ENCODE peak calls at places on chromosomes 11 and 22, in six cellular contexts. One of them, this sample, is unnamed.

GRCh38 chr11:69423181-69423580 is 58.3 kb upstream of the LINC01488 start:
- DNase-seq in cardiac fibroblast: no peak
- DNase-seq in left ventricle myocardium inferior: no peak
- DNase-seq in brain microvascular endothelial cell: no peak
- DNase-seq in ovary: no peak
- DNase-seq in retinal pigment epithelial cell: no peak
- DNase-seq in this sample: no peak

GRCh38 chr11:64788321-64789215 is 10.2 kb upstream of the SF1 start:
- DNase-seq in brain microvascular endothelial cell: no peak
- DNase-seq in retinal pigment epithelial cell: no peak
- DNase-seq in left ventricle myocardium inferior: no peak
- DNase-seq in cardiac fibroblast: no peak
- DNase-seq in ovary: peak; percentile 11
- DNase-seq in this sample: no peak

GRCh38 chr11:25562417-25562816 is 769.5 kb upstream of the ANO3 start:
- DNase-seq in ovary: no peak
- DNase-seq in cardiac fibroblast: peak; percentile 38
- DNase-seq in retinal pigment epithelial cell: no peak
- DNase-seq in left ventricle myocardium inferior: peak; percentile 11
- DNase-seq in brain microvascular endothelial cell: no peak
- DNase-seq in this sample: no peak

GRCh38 chr11:6554828-6555706 is 48.3 kb downstream of the RRP8 start:
- DNase-seq in retinal pigment epithelial cell: no peak
- DNase-seq in left ventricle myocardium inferior: no peak
- DNase-seq in brain microvascular endothelial cell: no peak
- DNase-seq in cardiac fibroblast: no peak
- DNase-seq in ovary: no peak
- DNase-seq in this sample: no peak

GRCh38 chr11:69355346-69355940 is 61.5 kb downstream of the MYEOV start:
- DNase-seq in left ventricle myocardium inferior: no peak
- DNase-seq in brain microvascular endothelial cell: no peak
- DNase-seq in retinal pigment epithelial cell: no peak
- DNase-seq in cardiac fibroblast: no peak
- DNase-seq in ovary: no peak
- DNase-seq in this sample: no peak

GRCh38 chr11:58493676-58494075 is 14.2 kb downstream of the OR5B21 start:
- DNase-seq in ovary: no peak
- DNase-seq in cardiac fibroblast: no peak
- DNase-seq in retinal pigment epithelial cell: no peak
- DNase-seq in left ventricle myocardium inferior: no peak
- DNase-seq in brain microvascular endothelial cell: peak; percentile 29
- DNase-seq in this sample: peak; percentile 7

GRCh38 chr11:106399075-106399500 is 321.6 kb downstream of the AASDHPPT start:
- DNase-seq in ovary: peak; percentile 21
- DNase-seq in cardiac fibroblast: peak; percentile 98
- DNase-seq in left ventricle myocardium inferior: no peak
- DNase-seq in retinal pigment epithelial cell: peak; percentile 99
- DNase-seq in brain microvascular endothelial cell: peak; percentile 98
- DNase-seq in this sample: peak; percentile 99

GRCh38 chr22:26461188-26461810 is 22.3 kb downstream of the HPS4 start:
- DNase-seq in ovary: peak; percentile 50
- DNase-seq in brain microvascular endothelial cell: peak; percentile 20
- DNase-seq in retinal pigment epithelial cell: no peak
- DNase-seq in left ventricle myocardium inferior: peak; percentile 42
- DNase-seq in cardiac fibroblast: peak; percentile 43
- DNase-seq in this sample: peak; percentile 41

GRCh38 chr11:65246506-65246905 is 15.3 kb upstream of the POLA2 start:
- DNase-seq in cardiac fibroblast: no peak
- DNase-seq in ovary: no peak
- DNase-seq in retinal pigment epithelial cell: no peak
- DNase-seq in brain microvascular endothelial cell: no peak
- DNase-seq in left ventricle myocardium inferior: no peak
- DNase-seq in this sample: no peak

GRCh38 chr22:49997932-49998717 is 14.4 kb downstream of the IL17REL start:
- DNase-seq in cardiac fibroblast: no peak
- DNase-seq in retinal pigment epithelial cell: no peak
- DNase-seq in brain microvascular endothelial cell: no peak
- DNase-seq in ovary: no peak
- DNase-seq in left ventricle myocardium inferior: no peak
- DNase-seq in this sample: no peak

GRCh38 chr22:48576333-48577013 is 1251.2 kb downstream of the BRD1 start:
- DNase-seq in brain microvascular endothelial cell: no peak
- DNase-seq in retinal pigment epithelial cell: no peak
- DNase-seq in left ventricle myocardium inferior: no peak
- DNase-seq in ovary: no peak
- DNase-seq in cardiac fibroblast: no peak
- DNase-seq in this sample: no peak
- TF ChIP-seq CTCF in brain microvascular endothelial cell: peak; percentile 12
- TF ChIP-seq CTCF in retinal pigment epithelial cell: no peak
- TF ChIP-seq CTCF in left ventricle myocardium inferior: peak; percentile 57
- TF ChIP-seq CTCF in ovary: peak; percentile 63
- TF ChIP-seq CTCF in cardiac fibroblast: no peak
- TF ChIP-seq CTCF in this sample: no peak

DNA sequence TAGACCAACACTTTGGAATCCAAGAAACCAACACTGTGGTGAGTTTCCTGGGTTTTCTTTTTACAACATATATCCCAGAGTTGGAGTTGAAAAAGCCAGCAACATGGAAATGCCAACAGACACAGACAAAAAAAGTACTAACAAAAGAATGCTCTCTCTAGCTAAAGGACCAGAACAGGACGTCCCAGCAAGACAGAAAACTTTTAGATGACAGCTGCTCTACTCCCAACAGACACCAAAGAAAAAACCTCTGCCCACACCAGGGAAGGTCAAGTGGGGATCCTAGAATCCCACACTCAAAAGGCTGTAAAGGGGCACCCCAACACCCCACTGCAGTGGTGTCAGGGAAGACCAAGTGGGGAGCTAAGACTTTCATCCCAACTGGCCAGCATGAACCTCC is 23.3 kb downstream of the RRAS2 start:
- DNase-seq in retinal pigment epithelial cell: no peak
- DNase-seq in brain microvascular endothelial cell: no peak
- DNase-seq in left ventricle myocardium inferior: no peak
- DNase-seq in cardiac fibroblast: no peak
- DNase-seq in ovary: no peak
- DNase-seq in this sample: no peak
- H3K4me3 ChIP-seq in retinal pigment epithelial cell: no peak overlapping the region
- H3K4me3 ChIP-seq in brain microvascular endothelial cell: peak overlapping the region; percentile 9
- H3K4me3 ChIP-seq in left ventricle myocardium inferior: no peak overlapping the region
- H3K4me3 ChIP-seq in cardiac fibroblast: peak overlapping the region; percentile 4
- H3K4me3 ChIP-seq in ovary: no peak overlapping the region
- H3K4me3 ChIP-seq in this sample: no peak overlapping the region

DNA sequence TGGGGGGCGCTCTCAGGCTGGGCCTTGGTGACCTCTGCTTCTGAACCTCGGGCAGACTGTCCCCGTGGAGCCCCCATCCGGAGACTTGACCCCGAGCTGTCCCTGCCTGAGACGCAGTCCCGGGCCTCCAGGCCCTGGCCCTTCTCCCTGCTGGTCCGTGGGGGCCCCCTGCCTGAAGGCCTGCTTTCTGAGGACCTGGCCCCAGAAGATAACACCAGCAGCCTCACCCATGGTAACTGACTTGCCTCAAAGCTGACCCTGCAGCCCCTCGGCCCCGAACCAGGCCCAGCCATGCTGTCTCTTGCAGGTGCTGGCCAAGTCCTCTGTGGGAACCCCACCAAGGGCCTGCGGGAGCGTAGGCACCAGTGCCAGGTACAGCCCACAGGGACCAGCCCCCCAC is 8.9 kb downstream of the LMNTD2 start:
- DNase-seq in left ventricle myocardium inferior: no peak
- DNase-seq in cardiac fibroblast: no peak
- DNase-seq in brain microvascular endothelial cell: no peak
- DNase-seq in retinal pigment epithelial cell: no peak
- DNase-seq in ovary: no peak
- DNase-seq in this sample: no peak
- TF ChIP-seq CTCF in left ventricle myocardium inferior: no peak
- TF ChIP-seq CTCF in cardiac fibroblast: no peak
- TF ChIP-seq CTCF in brain microvascular endothelial cell: no peak
- TF ChIP-seq CTCF in retinal pigment epithelial cell: no peak
- TF ChIP-seq CTCF in ovary: no peak
- TF ChIP-seq CTCF in this sample: no peak

DNA sequence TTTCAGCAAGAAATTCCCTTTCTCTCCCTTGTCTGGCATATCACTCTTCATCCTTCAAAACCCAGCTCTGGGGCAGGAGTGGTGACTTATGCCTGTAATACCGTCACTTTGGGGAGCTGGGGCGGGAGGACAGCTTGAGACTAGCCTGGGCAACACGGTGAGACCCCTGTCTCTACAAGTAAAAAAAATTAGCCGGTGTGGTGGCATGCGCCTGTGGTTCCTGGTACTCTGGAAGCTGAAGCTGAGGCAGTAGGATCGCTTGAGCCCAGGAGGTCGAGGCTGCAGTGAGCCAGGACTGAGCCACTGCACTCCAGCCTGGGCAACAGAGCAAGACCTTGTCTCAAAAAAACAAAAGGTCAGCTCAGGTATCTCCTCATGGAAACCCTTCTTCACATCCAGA is 1.4 kb upstream of the RCE1 start:
- DNase-seq in cardiac fibroblast: no peak
- DNase-seq in brain microvascular endothelial cell: no peak
- DNase-seq in retinal pigment epithelial cell: no peak
- DNase-seq in left ventricle myocardium inferior: no peak
- DNase-seq in ovary: no peak
- DNase-seq in this sample: no peak
- H3K4me3 ChIP-seq in cardiac fibroblast: peak overlapping the region; percentile 98
- H3K4me3 ChIP-seq in brain microvascular endothelial cell: peak overlapping the region; percentile 99
- H3K4me3 ChIP-seq in retinal pigment epithelial cell: peak overlapping the region; percentile 89
- H3K4me3 ChIP-seq in left ventricle myocardium inferior: peak overlapping the region; percentile 90
- H3K4me3 ChIP-seq in ovary: no peak overlapping the region
- H3K4me3 ChIP-seq in this sample: peak overlapping the region; percentile 97

GRCh38 chr22:31150615-31151014 is 9.4 kb upstream of the RNF185 start:
- DNase-seq in ovary: no peak
- DNase-seq in brain microvascular endothelial cell: no peak
- DNase-seq in retinal pigment epithelial cell: no peak
- DNase-seq in cardiac fibroblast: no peak
- DNase-seq in left ventricle myocardium inferior: no peak
- DNase-seq in this sample: no peak

GRCh38 chr22:31148516-31148915 is 8.2 kb upstream of the PLA2G3 start:
- DNase-seq in brain microvascular endothelial cell: no peak
- DNase-seq in retinal pigment epithelial cell: no peak
- DNase-seq in ovary: no peak
- DNase-seq in left ventricle myocardium inferior: no peak
- DNase-seq in cardiac fibroblast: peak; percentile 72
- DNase-seq in this sample: peak; percentile 75

GRCh38 chr22:31151872-31152271 is 8.1 kb upstream of the RNF185 start:
- DNase-seq in ovary: no peak
- DNase-seq in left ventricle myocardium inferior: no peak
- DNase-seq in brain microvascular endothelial cell: no peak
- DNase-seq in retinal pigment epithelial cell: no peak
- DNase-seq in cardiac fibroblast: no peak
- DNase-seq in this sample: no peak

GRCh38 chr22:31153357-31153756 is 6.6 kb upstream of the RNF185 start:
- DNase-seq in retinal pigment epithelial cell: no peak
- DNase-seq in ovary: no peak
- DNase-seq in brain microvascular endothelial cell: no peak
- DNase-seq in left ventricle myocardium inferior: no peak
- DNase-seq in cardiac fibroblast: no peak
- DNase-seq in this sample: no peak

DNA sequence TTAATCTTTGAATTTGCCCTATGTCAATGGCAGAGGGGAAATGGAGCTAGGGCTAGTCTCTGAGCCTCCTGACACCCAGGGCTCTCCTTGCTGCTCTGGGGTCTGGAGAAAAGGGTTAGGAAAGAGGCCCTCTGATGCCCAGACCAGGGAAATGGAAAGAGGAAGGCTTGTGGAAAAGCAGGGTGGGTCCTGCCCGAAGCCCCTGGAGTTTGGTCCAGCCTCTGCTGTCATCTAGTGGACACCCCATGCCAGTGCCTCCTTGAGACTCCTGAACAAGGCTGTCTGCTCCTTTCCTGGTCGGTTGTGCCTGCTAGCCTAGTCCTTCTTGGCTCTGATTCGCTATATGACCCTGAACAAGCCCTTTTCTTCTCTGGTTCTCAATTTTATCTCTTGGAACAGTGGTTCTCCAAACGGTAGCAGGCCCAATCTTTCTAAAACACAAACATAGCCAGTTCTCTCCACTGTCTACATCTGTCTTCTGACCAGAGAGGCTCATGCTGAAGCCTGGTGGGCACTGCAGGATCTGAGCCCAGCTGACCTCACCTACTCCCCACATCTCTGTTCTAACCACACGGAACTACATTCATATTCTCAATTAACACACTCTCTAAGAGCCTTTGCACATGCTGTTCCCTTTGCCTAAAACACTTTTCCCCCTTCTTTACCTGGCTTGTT is 8.8 kb upstream of the PLA2G3 start:
- DNase-seq in retinal pigment epithelial cell: peak; percentile 39
- DNase-seq in left ventricle myocardium inferior: peak; percentile 66
- DNase-seq in brain microvascular endothelial cell: peak; percentile 79
- DNase-seq in cardiac fibroblast: peak; percentile 90
- DNase-seq in ovary: peak; percentile 72
- DNase-seq in this sample: peak; percentile 90
- TF ChIP-seq CTCF in retinal pigment epithelial cell: peak; percentile 99
- TF ChIP-seq CTCF in left ventricle myocardium inferior: peak; percentile 99
- TF ChIP-seq CTCF in brain microvascular endothelial cell: peak; percentile 99
- TF ChIP-seq CTCF in cardiac fibroblast: peak; percentile 99
- TF ChIP-seq CTCF in ovary: peak; percentile 62
- TF ChIP-seq CTCF in this sample: no peak

GRCh38 chr22:44181033-44181911 is 547 bp downstream of the PARVG start:
- DNase-seq in left ventricle myocardium inferior: peak; percentile 47
- DNase-seq in cardiac fibroblast: no peak
- DNase-seq in retinal pigment epithelial cell: no peak
- DNase-seq in brain microvascular endothelial cell: no peak
- DNase-seq in ovary: no peak
- DNase-seq in this sample: no peak
- H3K4me3 ChIP-seq in left ventricle myocardium inferior: peak overlapping the region; percentile 48
- H3K4me3 ChIP-seq in cardiac fibroblast: no peak overlapping the region
- H3K4me3 ChIP-seq in retinal pigment epithelial cell: no peak overlapping the region
- H3K4me3 ChIP-seq in brain microvascular endothelial cell: no peak overlapping the region
- H3K4me3 ChIP-seq in ovary: no peak overlapping the region
- H3K4me3 ChIP-seq in this sample: no peak overlapping the region

GRCh38 chr11:92070026-92070889 is 154.4 kb upstream of the FAT3 start:
- DNase-seq in ovary: no peak
- DNase-seq in left ventricle myocardium inferior: no peak
- DNase-seq in retinal pigment epithelial cell: no peak
- DNase-seq in cardiac fibroblast: peak; percentile 12
- DNase-seq in brain microvascular endothelial cell: no peak
- DNase-seq in this sample: peak; percentile 35
- TF ChIP-seq CTCF in ovary: no peak
- TF ChIP-seq CTCF in left ventricle myocardium inferior: no peak
- TF ChIP-seq CTCF in retinal pigment epithelial cell: peak; percentile 46
- TF ChIP-seq CTCF in cardiac fibroblast: no peak
- TF ChIP-seq CTCF in brain microvascular endothelial cell: peak; percentile 44
- TF ChIP-seq CTCF in this sample: peak; percentile 36

This sample was measured in fibroblast of pulmonary artery.